ENCODE peak calls at places on chromosomes 6 and 20, in nine cellular contexts. A is iPS DF 6.9; T is GM23248; Q is astrocyte; Z is MM.1S; E is lower lobe of right lung; M is adrenal gland; G is CD4-positive, CD25-positive, alpha-beta regulatory T cell; V is heart right ventricle. H is an unnamed sample.
A peak's percentile ranks its signal among the peaks of the same experiment; 100 is the strongest.

GRCh38 chr20:50472693-50473610 is 37.2 kb upstream of the PTPN1 start:
- DNase-seq in G (no peak), T (no peak), M (no peak), A (no peak), E (no peak), Q (no peak), V (no peak), Z (no peak), H (no peak)

GRCh38 chr20:59938696-59939051 is 1.4 kb downstream of the PPP1R3D start:
- DNase-seq in E (no peak), V (peak; percentile 28), G (no peak), M (peak; percentile 74), T (peak; percentile 82), A (no peak), Z (no peak), Q (no peak), H (peak; percentile 63)

GRCh38 chr6:132812255-132812732 is 2.1 kb upstream of the RPS12 start:
- DNase-seq in Z (no peak), E (no peak), G (no peak), T (peak; percentile 73), M (no peak), V (no peak), Q (peak; percentile 33), A (no peak), H (no peak)

GRCh38 chr6:96816182-96816888 is 20.9 kb downstream of the GPR63 start:
- DNase-seq in Z (peak; percentile 85), V (no peak), Q (no peak), M (no peak), A (no peak), T (no peak), G (no peak), E (no peak), H (no peak)

GRCh38 chr6:35919827-35920751 is 809 bp downstream of the SRPK1 start:
- DNase-seq in M (no peak), G (peak; percentile 30), V (peak; percentile 16), E (peak; percentile 50), Q (peak; percentile 63), A (no peak), T (peak; percentile 76), Z (peak; percentile 36), H (peak; percentile 20)

GRCh38 chr6:2693191-2693590 is 57.5 kb downstream of the MYLK4 start:
- DNase-seq in V (no peak), E (no peak), T (no peak), G (no peak), A (no peak), Q (no peak), M (no peak), Z (no peak), H (no peak)

GRCh38 chr6:109449064-109449788 is 6.3 kb downstream of the MICAL1 start:
- DNase-seq in G (no peak), Q (no peak), Z (no peak), T (no peak), M (peak; percentile 48), A (no peak), V (no peak), E (no peak), H (no peak)

GRCh38 chr6:39923394-39923793 is 10.9 kb downstream of the MOCS1 start:
- DNase-seq in Q (no peak), M (peak; percentile 91), A (no peak), Z (no peak), V (peak; percentile 73), E (peak; percentile 82), G (no peak), T (no peak), H (no peak)

GRCh38 chr6:2021713-2022125 is 223.7 kb downstream of the GMDS start:
- DNase-seq in V (peak; percentile 74), G (no peak), Q (peak; percentile 75), Z (no peak), T (peak; percentile 63), E (peak; percentile 61), A (no peak), M (peak; percentile 64), H (peak; percentile 84)

GRCh38 chr20:59144179-59144830 is 19.3 kb upstream of the ZNF831 start:
- DNase-seq in G (no peak), E (no peak), M (no peak), Z (no peak), T (no peak), Q (no peak), A (no peak), V (no peak), H (no peak)

GRCh38 chr6:42316390-42316970 is 98.8 kb upstream of the MRPS10 start:
- DNase-seq in Q (peak; percentile 92), T (peak; percentile 61), A (no peak), Z (no peak), E (peak; percentile 54), M (no peak), G (no peak), V (no peak), H (no peak)

GRCh38 chr20:52552181-52552872 is 360.7 kb upstream of the ZFP64 start:
- DNase-seq in G (no peak), A (no peak), Q (peak; percentile 84), T (peak; percentile 84), Z (no peak), E (no peak), M (no peak), V (no peak), H (no peak)

GRCh38 chr6:11613858-11614257 is 76.3 kb downstream of the TMEM170B start:
- DNase-seq in T (peak; percentile 82), Q (peak; percentile 99), A (no peak), V (no peak), M (no peak), Z (no peak), E (no peak), G (no peak), H (no peak)

GRCh38 chr6:111810321-111811235 is 62.7 kb downstream of the FYN start:
- DNase-seq in Q (peak; percentile 47), E (no peak), M (no peak), V (no peak), Z (no peak), A (no peak), G (no peak), T (no peak), H (no peak)

GRCh38 chr20:40682104-40683045 is 6.7 kb downstream of the MAFB start:
- DNase-seq in A (no peak), Q (no peak), M (peak; percentile 62), E (peak; percentile 74), V (peak; percentile 47), Z (no peak), G (no peak), T (peak; percentile 61), H (peak; percentile 86)

GRCh38 chr6:31058128-31058894 is 48.0 kb downstream of the MUC22 start:
- DNase-seq in V (no peak), E (no peak), A (no peak), Q (peak; percentile 97), G (no peak), Z (no peak), T (peak; percentile 96), M (no peak), H (no peak)

GRCh38 chr20:7692478-7692877 is 247.8 kb downstream of the HAO1 start:
- DNase-seq in T (no peak), Z (no peak), G (no peak), M (no peak), Q (peak; percentile 27), E (no peak), V (no peak), A (no peak), H (no peak)

GRCh38 chr6:52724041-52724405 is 39.3 kb downstream of the GSTA2 start:
- DNase-seq in T (peak; percentile 93), V (no peak), M (no peak), A (no peak), Z (no peak), G (no peak), E (no peak), Q (peak; percentile 81), H (no peak)

GRCh38 chr6:68826501-68826900 is 191.4 kb downstream of the ADGRB3 start:
- DNase-seq in T (no peak), G (no peak), V (no peak), Q (no peak), A (no peak), Z (no peak), E (no peak), M (no peak), H (no peak)

GRCh38 chr20:50172347-50173013 is 18.1 kb upstream of the CEBPB start:
- DNase-seq in A (peak; percentile 81), T (peak; percentile 83), M (peak; percentile 95), Z (no peak), V (peak; percentile 93), G (no peak), Q (peak; percentile 55), E (peak; percentile 92), H (peak; percentile 95)

GRCh38 chr20:49340161-49340966 is 62.5 kb upstream of the ZNFX1 start:
- DNase-seq in G (no peak), M (no peak), Z (no peak), V (no peak), E (no peak), A (no peak), Q (no peak), T (peak; percentile 77), H (peak; percentile 74)

GRCh38 chr20:53606364-53606985 is 12.8 kb upstream of the ZNF217 start:
- DNase-seq in Z (no peak), Q (peak; percentile 83), G (no peak), T (peak; percentile 59), A (no peak), M (peak; percentile 75), V (no peak), E (no peak), H (no peak)

GRCh38 chr20:5171074-5171789 is 44.4 kb downstream of the CDS2 start:
- DNase-seq in Q (no peak), M (peak; percentile 80), G (no peak), E (no peak), A (no peak), Z (no peak), T (no peak), V (peak; percentile 67), H (peak; percentile 75)

GRCh38 chr20:57500941-57501340 is 24.0 kb downstream of the CTCFL start:
- DNase-seq in V (no peak), G (no peak), E (no peak), Z (no peak), T (no peak), Q (no peak), M (no peak), A (no peak), H (no peak)
- H3K27me3 ChIP-seq in V (peaks cover 63% of the 10 kb centered on the region), G (peaks cover 5% of the 10 kb centered on the region), E (peaks cover 12% of the 10 kb centered on the region), Z (no peaks in the 10 kb centered on the region), T (peaks cover 15% of the 10 kb centered on the region), Q (peaks cover 20% of the 10 kb centered on the region), M (peaks cover 18% of the 10 kb centered on the region), A (no peaks in the 10 kb centered on the region), H (no peaks in the 10 kb centered on the region)

GRCh38 chr6:72787521-72788031 is 165.7 kb downstream of the KCNQ5 start:
- DNase-seq in M (no peak), Z (no peak), A (peak; percentile 1), E (no peak), T (peak; percentile 81), V (no peak), Q (peak; percentile 88), G (no peak), H (peak; percentile 15)
- H3K4me1 ChIP-seq in M (no peaks in the 10 kb centered on the region), Z (peaks cover 14% of the 10 kb centered on the region), A (no peaks in the 10 kb centered on the region), E (peaks cover 5% of the 10 kb centered on the region), T (peaks cover 48% of the 10 kb centered on the region), V (no peaks in the 10 kb centered on the region), Q (peaks cover 32% of the 10 kb centered on the region), G (no peaks in the 10 kb centered on the region), H (peaks cover 5% of the 10 kb centered on the region)

GRCh38 chr6:401994-402640 is 10.6 kb downstream of the IRF4 start:
- DNase-seq in T (no peak), Q (no peak), M (no peak), V (no peak), E (no peak), Z (no peak), G (no peak), A (no peak), H (no peak)
- H3K27me3 ChIP-seq in T (peaks cover 54% of the 10 kb centered on the region), Q (peaks cover 6% of the 10 kb centered on the region), M (no peaks in the 10 kb centered on the region), V (peaks cover 20% of the 10 kb centered on the region), E (no peaks in the 10 kb centered on the region), Z (no peaks in the 10 kb centered on the region), G (no peaks in the 10 kb centered on the region), A (no peaks in the 10 kb centered on the region), H (no peaks in the 10 kb centered on the region)

GRCh38 chr20:1187605-1188171 is 2.9 kb upstream of the TMEM74B start:
- DNase-seq in G (no peak), T (no peak), Q (no peak), Z (no peak), E (no peak), A (no peak), M (no peak), V (no peak), H (no peak)
- H3K4me1 ChIP-seq in G (peaks cover 9% of the 10 kb centered on the region), T (no peaks in the 10 kb centered on the region), Q (no peaks in the 10 kb centered on the region), Z (peaks cover 4% of the 10 kb centered on the region), E (peaks cover 18% of the 10 kb centered on the region), A (peaks cover 5% of the 10 kb centered on the region), M (peaks cover 4% of the 10 kb centered on the region), V (peaks cover 7% of the 10 kb centered on the region), H (no peaks in the 10 kb centered on the region)

H was measured in right cardiac atrium.